ENCODE peak calls at places on chromosomes 16 and 17, in eight cellular contexts. One of them, this sample, is unnamed.

GRCh38 chr17:1588781-1589585 is 26.4 kb upstream of the PITPNA start:
- DNase-seq in breast epithelium: no peak
- DNase-seq in tibial nerve: no peak
- DNase-seq in adrenal gland: no peak
- DNase-seq in ovary: no peak
- DNase-seq in A549: no peak
- DNase-seq in prostate gland: no peak
- DNase-seq in IMR-90: no peak
- DNase-seq in this sample: no peak

GRCh38 chr17:32267690-32268205 is 2.1 kb downstream of the RHBDL3 start:
- DNase-seq in breast epithelium: no peak
- DNase-seq in tibial nerve: no peak
- DNase-seq in adrenal gland: peak; percentile 44
- DNase-seq in ovary: no peak
- DNase-seq in A549: no peak
- DNase-seq in prostate gland: no peak
- DNase-seq in IMR-90: no peak
- DNase-seq in this sample: no peak

GRCh38 chr16:5615868-5616642 is 518.5 kb upstream of the EEF2KMT start:
- DNase-seq in breast epithelium: peak; percentile 72
- DNase-seq in tibial nerve: peak; percentile 7
- DNase-seq in adrenal gland: peak; percentile 55
- DNase-seq in ovary: no peak
- DNase-seq in A549: peak; percentile 58
- DNase-seq in prostate gland: no peak
- DNase-seq in IMR-90: no peak
- DNase-seq in this sample: peak; percentile 17

GRCh38 chr17:60305141-60305540 is 86.8 kb downstream of the USP32 start:
- DNase-seq in breast epithelium: no peak
- DNase-seq in tibial nerve: no peak
- DNase-seq in adrenal gland: no peak
- DNase-seq in ovary: no peak
- DNase-seq in A549: peak; percentile 17
- DNase-seq in prostate gland: no peak
- DNase-seq in IMR-90: no peak
- DNase-seq in this sample: no peak

GRCh38 chr16:47958726-47959125 is 197.1 kb downstream of the ABCC12 start:
- DNase-seq in breast epithelium: no peak
- DNase-seq in tibial nerve: no peak
- DNase-seq in adrenal gland: no peak
- DNase-seq in ovary: no peak
- DNase-seq in A549: no peak
- DNase-seq in prostate gland: no peak
- DNase-seq in IMR-90: no peak
- DNase-seq in this sample: no peak

GRCh38 chr17:29148257-29148789 is 31.9 kb downstream of the MYO18A start:
- DNase-seq in breast epithelium: no peak
- DNase-seq in tibial nerve: no peak
- DNase-seq in adrenal gland: no peak
- DNase-seq in ovary: no peak
- DNase-seq in A549: peak; percentile 26
- DNase-seq in prostate gland: no peak
- DNase-seq in IMR-90: no peak
- DNase-seq in this sample: no peak

GRCh38 chr17:36877001-36877400 is 60.3 kb upstream of the LHX1 start:
- DNase-seq in breast epithelium: no peak
- DNase-seq in tibial nerve: no peak
- DNase-seq in adrenal gland: no peak
- DNase-seq in ovary: no peak
- DNase-seq in A549: no peak
- DNase-seq in prostate gland: no peak
- DNase-seq in IMR-90: no peak
- DNase-seq in this sample: no peak

GRCh38 chr16:87715658-87716057 is 50.1 kb downstream of the KLHDC4 start:
- DNase-seq in breast epithelium: no peak
- DNase-seq in tibial nerve: no peak
- DNase-seq in adrenal gland: no peak
- DNase-seq in ovary: no peak
- DNase-seq in A549: no peak
- DNase-seq in prostate gland: no peak
- DNase-seq in IMR-90: peak; percentile 34
- DNase-seq in this sample: no peak

GRCh38 chr17:8359769-8360168 is 16.7 kb downstream of the KRABD2 start:
- DNase-seq in breast epithelium: no peak
- DNase-seq in tibial nerve: peak; percentile 31
- DNase-seq in adrenal gland: no peak
- DNase-seq in ovary: no peak
- DNase-seq in A549: no peak
- DNase-seq in prostate gland: no peak
- DNase-seq in IMR-90: peak; percentile 96
- DNase-seq in this sample: no peak

GRCh38 chr16:10180042-10180770 is 2.0 kb downstream of the GRIN2A start:
- DNase-seq in breast epithelium: no peak
- DNase-seq in tibial nerve: no peak
- DNase-seq in adrenal gland: no peak
- DNase-seq in ovary: no peak
- DNase-seq in A549: no peak
- DNase-seq in prostate gland: no peak
- DNase-seq in IMR-90: no peak
- DNase-seq in this sample: no peak

GRCh38 chr17:8499614-8500013 is 63.9 kb downstream of the NDEL1 start:
- DNase-seq in breast epithelium: no peak
- DNase-seq in tibial nerve: no peak
- DNase-seq in adrenal gland: no peak
- DNase-seq in ovary: no peak
- DNase-seq in A549: no peak
- DNase-seq in prostate gland: no peak
- DNase-seq in IMR-90: no peak
- DNase-seq in this sample: no peak

GRCh38 chr17:59160203-59161025 is 4.9 kb downstream of the PRR11 start:
- DNase-seq in breast epithelium: no peak
- DNase-seq in tibial nerve: no peak
- DNase-seq in adrenal gland: no peak
- DNase-seq in ovary: no peak
- DNase-seq in A549: no peak
- DNase-seq in prostate gland: no peak
- DNase-seq in IMR-90: no peak
- DNase-seq in this sample: no peak

GRCh38 chr16:70766176-70766575 is 34.8 kb downstream of the VAC14 start:
- DNase-seq in breast epithelium: no peak
- DNase-seq in tibial nerve: no peak
- DNase-seq in adrenal gland: no peak
- DNase-seq in ovary: no peak
- DNase-seq in A549: no peak
- DNase-seq in prostate gland: no peak
- DNase-seq in IMR-90: no peak
- DNase-seq in this sample: peak; percentile 28

GRCh38 chr16:8660841-8661301 is 13.5 kb upstream of the ABAT start:
- DNase-seq in breast epithelium: peak; percentile 72
- DNase-seq in tibial nerve: peak; percentile 46
- DNase-seq in adrenal gland: peak; percentile 82
- DNase-seq in ovary: peak; percentile 41
- DNase-seq in A549: peak; percentile 72
- DNase-seq in prostate gland: peak; percentile 61
- DNase-seq in IMR-90: peak; percentile 58
- DNase-seq in this sample: peak; percentile 41

GRCh38 chr17:65956814-65957213 is 235.1 kb downstream of the CEP112 start:
- DNase-seq in breast epithelium: no peak
- DNase-seq in tibial nerve: no peak
- DNase-seq in adrenal gland: no peak
- DNase-seq in ovary: no peak
- DNase-seq in A549: no peak
- DNase-seq in prostate gland: no peak
- DNase-seq in IMR-90: peak; percentile 28
- DNase-seq in this sample: no peak

GRCh38 chr16:51095114-51095872 is 55.8 kb downstream of the SALL1 start:
- DNase-seq in breast epithelium: no peak
- DNase-seq in tibial nerve: no peak
- DNase-seq in adrenal gland: no peak
- DNase-seq in ovary: no peak
- DNase-seq in A549: no peak
- DNase-seq in prostate gland: no peak
- DNase-seq in IMR-90: no peak
- DNase-seq in this sample: no peak

GRCh38 chr17:17822189-17822978 is 14.4 kb downstream of the SREBF1 start:
- DNase-seq in breast epithelium: peak; percentile 69
- DNase-seq in tibial nerve: peak; percentile 86
- DNase-seq in adrenal gland: peak; percentile 91
- DNase-seq in ovary: peak; percentile 68
- DNase-seq in A549: no peak
- DNase-seq in prostate gland: peak; percentile 74
- DNase-seq in IMR-90: peak; percentile 87
- DNase-seq in this sample: peak; percentile 63

GRCh38 chr17:282912-283882 is 69.4 kb downstream of the RPH3AL start:
- DNase-seq in breast epithelium: peak; percentile 46
- DNase-seq in tibial nerve: no peak
- DNase-seq in adrenal gland: peak; percentile 19
- DNase-seq in ovary: no peak
- DNase-seq in A549: no peak
- DNase-seq in prostate gland: no peak
- DNase-seq in IMR-90: no peak
- DNase-seq in this sample: no peak

GRCh38 chr17:56681561-56682266 is 88.2 kb downstream of the NOG start:
- DNase-seq in breast epithelium: no peak
- DNase-seq in tibial nerve: no peak
- DNase-seq in adrenal gland: no peak
- DNase-seq in ovary: no peak
- DNase-seq in A549: no peak
- DNase-seq in prostate gland: no peak
- DNase-seq in IMR-90: peak; percentile 98
- DNase-seq in this sample: no peak

GRCh38 chr17:61490540-61490975 is 38.3 kb downstream of the TBX4 start:
- DNase-seq in breast epithelium: no peak
- DNase-seq in tibial nerve: no peak
- DNase-seq in adrenal gland: no peak
- DNase-seq in ovary: no peak
- DNase-seq in A549: peak; percentile 71
- DNase-seq in prostate gland: no peak
- DNase-seq in IMR-90: peak; percentile 90
- DNase-seq in this sample: no peak

GRCh38 chr17:11935734-11936406 is 61.4 kb downstream of the ZNF18 start:
- DNase-seq in breast epithelium: no peak
- DNase-seq in tibial nerve: peak; percentile 16
- DNase-seq in adrenal gland: peak; percentile 42
- DNase-seq in ovary: no peak
- DNase-seq in A549: peak; percentile 72
- DNase-seq in prostate gland: peak; percentile 38
- DNase-seq in IMR-90: peak; percentile 33
- DNase-seq in this sample: peak; percentile 33

GRCh38 chr17:80455328-80455710 is 21.1 kb downstream of the NPTX1 start:
- DNase-seq in breast epithelium: peak; percentile 63
- DNase-seq in tibial nerve: no peak
- DNase-seq in adrenal gland: peak; percentile 75
- DNase-seq in ovary: no peak
- DNase-seq in A549: no peak
- DNase-seq in prostate gland: no peak
- DNase-seq in IMR-90: peak; percentile 46
- DNase-seq in this sample: peak; percentile 71

GRCh38 chr16:21950782-21951521 is 2.2 kb upstream of the UQCRC2 start:
- DNase-seq in breast epithelium: no peak
- DNase-seq in tibial nerve: peak; percentile 8
- DNase-seq in adrenal gland: no peak
- DNase-seq in ovary: no peak
- DNase-seq in A549: peak; percentile 61
- DNase-seq in prostate gland: no peak
- DNase-seq in IMR-90: peak; percentile 37
- DNase-seq in this sample: no peak

GRCh38 chr17:34226011-34226410 is 29.1 kb upstream of the CCL2 start:
- DNase-seq in breast epithelium: no peak
- DNase-seq in tibial nerve: no peak
- DNase-seq in adrenal gland: no peak
- DNase-seq in ovary: no peak
- DNase-seq in A549: no peak
- DNase-seq in prostate gland: no peak
- DNase-seq in IMR-90: peak; percentile 31
- DNase-seq in this sample: no peak
- TF ChIP-seq POLR2A in breast epithelium: no peak
- TF ChIP-seq POLR2A in tibial nerve: no peak
- TF ChIP-seq POLR2A in adrenal gland: no peak
- TF ChIP-seq POLR2A in ovary: no peak
- TF ChIP-seq POLR2A in A549: no peak
- TF ChIP-seq POLR2A in prostate gland: no peak
- TF ChIP-seq POLR2A in IMR-90: no peak
- TF ChIP-seq POLR2A in this sample: no peak

DNA sequence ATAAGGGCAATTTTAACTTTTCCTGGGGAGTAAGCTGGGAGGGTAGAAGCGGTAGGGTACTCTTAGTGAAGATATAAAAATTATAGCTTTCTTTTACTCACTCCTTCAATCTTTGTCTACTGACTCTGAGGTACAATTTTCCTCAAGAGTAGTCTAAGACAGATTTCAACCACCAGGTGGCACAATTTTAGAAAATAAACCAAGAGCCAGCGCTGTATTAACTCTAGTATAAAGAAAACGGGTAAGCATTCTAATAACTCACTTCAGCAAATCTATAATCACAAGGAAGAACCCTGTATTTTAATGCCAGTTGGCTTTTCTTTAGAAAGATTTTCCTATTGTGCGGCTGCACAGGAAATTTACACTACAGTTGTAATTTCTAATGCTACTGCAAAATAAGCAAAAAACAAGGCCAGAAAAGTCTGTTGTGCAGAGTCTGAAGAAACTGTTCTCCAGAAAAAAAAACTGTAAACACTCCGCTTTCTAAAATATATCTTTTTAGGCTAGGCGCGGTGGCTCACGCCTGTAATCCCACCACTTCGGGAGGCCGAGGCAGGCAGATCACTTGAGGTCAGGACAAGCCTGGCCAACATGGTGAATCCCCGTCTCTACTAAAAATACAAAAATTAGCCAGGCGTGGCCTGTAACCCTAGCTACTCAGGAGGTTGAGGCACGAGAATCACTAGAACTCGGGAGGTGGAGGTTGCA is 1.9 kb downstream of the CMC2 start:
- DNase-seq in breast epithelium: no peak
- DNase-seq in tibial nerve: peak; percentile 78
- DNase-seq in adrenal gland: peak; percentile 38
- DNase-seq in ovary: peak; percentile 42
- DNase-seq in A549: peak; percentile 50
- DNase-seq in prostate gland: peak; percentile 56
- DNase-seq in IMR-90: peak; percentile 62
- DNase-seq in this sample: no peak
- H3K4me3 ChIP-seq in breast epithelium: peak overlapping the region; percentile 42
- H3K4me3 ChIP-seq in tibial nerve: peak overlapping the region; percentile 84
- H3K4me3 ChIP-seq in adrenal gland: no peak overlapping the region
- H3K4me3 ChIP-seq in ovary: peak overlapping the region; percentile 7
- H3K4me3 ChIP-seq in A549: peak overlapping the region; percentile 96
- H3K4me3 ChIP-seq in prostate gland: peak overlapping the region; percentile 6
- H3K4me3 ChIP-seq in IMR-90: no peak overlapping the region
- H3K4me3 ChIP-seq in this sample: peak overlapping the region; percentile 65

GRCh38 chr17:44941712-44942331 is 5.8 kb downstream of the KIF18B start:
- DNase-seq in breast epithelium: no peak
- DNase-seq in tibial nerve: no peak
- DNase-seq in adrenal gland: no peak
- DNase-seq in ovary: no peak
- DNase-seq in A549: peak; percentile 66
- DNase-seq in prostate gland: no peak
- DNase-seq in IMR-90: no peak
- DNase-seq in this sample: no peak
- H3K4me1 ChIP-seq in breast epithelium: no peaks in the 10 kb centered on the region
- H3K4me1 ChIP-seq in tibial nerve: no peaks in the 10 kb centered on the region
- H3K4me1 ChIP-seq in adrenal gland: no peaks in the 10 kb centered on the region
- H3K4me1 ChIP-seq in ovary: no peaks in the 10 kb centered on the region
- H3K4me1 ChIP-seq in A549: peaks cover 44% of the 10 kb centered on the region
- H3K4me1 ChIP-seq in prostate gland: no peaks in the 10 kb centered on the region
- H3K4me1 ChIP-seq in IMR-90: peaks cover 15% of the 10 kb centered on the region
- H3K4me1 ChIP-seq in this sample: peaks cover 2% of the 10 kb centered on the region

GRCh38 chr17:27968206-27968732 is 74.2 kb upstream of the NLK start:
- DNase-seq in breast epithelium: no peak
- DNase-seq in tibial nerve: no peak
- DNase-seq in adrenal gland: peak; percentile 59
- DNase-seq in ovary: no peak
- DNase-seq in A549: no peak
- DNase-seq in prostate gland: no peak
- DNase-seq in IMR-90: no peak
- DNase-seq in this sample: peak; percentile 55
- TF ChIP-seq POLR2A in breast epithelium: no peak
- TF ChIP-seq POLR2A in tibial nerve: no peak
- TF ChIP-seq POLR2A in adrenal gland: no peak
- TF ChIP-seq POLR2A in ovary: no peak
- TF ChIP-seq POLR2A in A549: no peak
- TF ChIP-seq POLR2A in prostate gland: no peak
- TF ChIP-seq POLR2A in IMR-90: no peak
- TF ChIP-seq POLR2A in this sample: no peak